ENCODE peak calls at places on chromosomes 6 and 20, in four cellular contexts. X is activated CD8-positive, alpha-beta memory T cell treated with anti-CD3 and anti-CD28 coated beads for 4 hours; S is activated CD4-positive, alpha-beta T cell treated with anti-CD3 and anti-CD28 coated beads, Interleukin-2, amount 50 U/mL, for 4 hours; Y is HS-27A. R is an unnamed sample.
A peak's percentile ranks its signal among the peaks of the same experiment; 100 is the strongest.

GRCh38 chr20:58716476-58717277 is 24.1 kb downstream of the NPEPL1 start:
- DNase-seq in X (no peak), S (no peak), Y (no peak), R (peak; percentile 49)

GRCh38 chr6:145964948-145965366 is 799 bp upstream of the SHPRH start:
- DNase-seq in X (no peak), S (no peak), Y (peak; percentile 4), R (no peak)

GRCh38 chr6:88840806-88841539 is 122.4 kb downstream of the RNGTT start:
- DNase-seq in X (no peak), S (no peak), Y (no peak), R (no peak)

GRCh38 chr6:7647504-7647903 is 57.5 kb downstream of the SNRNP48 start:
- DNase-seq in X (no peak), S (no peak), Y (no peak), R (no peak)

GRCh38 chr6:137734875-137735182 is 132.2 kb upstream of the TNFAIP3 start:
- DNase-seq in X (no peak), S (no peak), Y (no peak), R (no peak)

GRCh38 chr6:106560966-106561740 is 68.1 kb downstream of the RTN4IP1 start:
- DNase-seq in X (no peak), S (no peak), Y (no peak), R (no peak)

GRCh38 chr6:99297415-99297814 is 52.1 kb downstream of the FAXC start:
- DNase-seq in X (no peak), S (no peak), Y (no peak), R (no peak)

GRCh38 chr20:15482525-15482924 is 1090.7 kb downstream of the KIF16B start:
- DNase-seq in X (no peak), S (no peak), Y (no peak), R (no peak)

GRCh38 chr6:90544085-90544484 is 42.8 kb downstream of the MAP3K7 start:
- DNase-seq in X (no peak), S (no peak), Y (no peak), R (no peak)

GRCh38 chr6:97925504-97925903 is 642.5 kb upstream of the MMS22L start:
- DNase-seq in X (no peak), S (no peak), Y (no peak), R (no peak)

GRCh38 chr6:110528051-110528929 is 51.9 kb upstream of the SLC22A16 start:
- DNase-seq in X (peak; percentile 8), S (peak; percentile 23), Y (peak; percentile 60), R (no peak)

GRCh38 chr20:346640-347316 is at the start of gene NRSN2:
- DNase-seq in X (no peak), S (peak; percentile 8), Y (no peak), R (peak; percentile 57)

GRCh38 chr20:23835716-23836115 is 9.2 kb upstream of the CST2 start:
- DNase-seq in X (no peak), S (no peak), Y (no peak), R (no peak)

GRCh38 chr20:50820515-50821256 is 25.8 kb downstream of the BCAS4 start:
- DNase-seq in X (no peak), S (no peak), Y (no peak), R (no peak)

GRCh38 chr6:169643521-169643920 is 58.3 kb downstream of the WDR27 start:
- DNase-seq in X (no peak), S (no peak), Y (no peak), R (no peak)

GRCh38 chr6:136103763-136104311 is 146.3 kb downstream of the MTFR2 start:
- DNase-seq in X (no peak), S (no peak), Y (no peak), R (peak; percentile 23)

GRCh38 chr6:12602951-12603710 is 113.4 kb upstream of the PHACTR1 start:
- DNase-seq in X (no peak), S (no peak), Y (no peak), R (no peak)

GRCh38 chr6:4610256-4610655 is 165.9 kb upstream of the CDYL start:
- DNase-seq in X (no peak), S (no peak), Y (no peak), R (peak; percentile 53)

GRCh38 chr6:83536034-83536646 is 23.8 kb downstream of the PRSS35 start:
- DNase-seq in X (peak; percentile 28), S (peak; percentile 15), Y (no peak), R (no peak)

GRCh38 chr6:107361568-107362270 is 97.6 kb downstream of the PDSS2 start:
- DNase-seq in X (no peak), S (no peak), Y (peak; percentile 39), R (no peak)

GRCh38 chr20:16036331-16036730 is 536.9 kb downstream of the KIF16B start:
- DNase-seq in X (no peak), S (no peak), Y (no peak), R (no peak)

GRCh38 chr20:21019831-21020655 is 86.1 kb downstream of the LINC00237 start:
- DNase-seq in X (no peak), S (no peak), Y (no peak), R (no peak)

GRCh38 chr20:64107736-64108457 is 532 bp upstream of the NPBWR2 start:
- DNase-seq in X (no peak), S (no peak), Y (no peak), R (peak; percentile 34)

GRCh38 chr20:2713285-2713684 is 20.7 kb downstream of the EBF4 start:
- DNase-seq in X (no peak), S (no peak), Y (no peak), R (no peak)

GRCh38 chr6:11341867-11342266 is 109.4 kb upstream of the NEDD9 start:
- DNase-seq in X (no peak), S (no peak), Y (no peak), R (no peak)

GRCh38 chr20:1375515-1375914 is 17.3 kb downstream of the FKBP1A start:
- DNase-seq in X (no peak), S (no peak), Y (no peak), R (no peak)

GRCh38 chr6:43544461-43544860 is 27.6 kb downstream of the POLR1C start:
- DNase-seq in X (no peak), S (no peak), Y (no peak), R (no peak)

GRCh38 chr20:41587523-41587922 is 30.7 kb downstream of the CHD6 start:
- DNase-seq in X (no peak), S (no peak), Y (no peak), R (no peak)

GRCh38 chr20:32480361-32481199 is 104.6 kb downstream of the NOL4L start:
- DNase-seq in X (no peak), S (no peak), Y (no peak), R (no peak)

GRCh38 chr20:19021406-19022117 is 190.9 kb upstream of the SLC24A3 start:
- DNase-seq in X (no peak), S (no peak), Y (no peak), R (no peak)

GRCh38 chr20:51221791-51222408 is 199.0 kb upstream of the KCNG1 start:
- DNase-seq in X (no peak), S (no peak), Y (no peak), R (peak; percentile 61)

GRCh38 chr20:10651227-10651990 is 22.4 kb downstream of the JAG1 start:
- DNase-seq in X (no peak), S (no peak), Y (no peak), R (no peak)

GRCh38 chr20:49562341-49563014 is 5.5 kb downstream of the PTGIS start:
- DNase-seq in X (no peak), S (no peak), Y (peak; percentile 84), R (peak; percentile 85)

GRCh38 chr6:126721581-126722145 is 381.7 kb downstream of the CENPW start:
- DNase-seq in X (no peak), S (no peak), Y (peak; percentile 91), R (no peak)

GRCh38 chr6:2507016-2507415 is 243.7 kb downstream of the MYLK4 start:
- DNase-seq in X (no peak), S (no peak), Y (no peak), R (no peak)

R was measured in psoas muscle.